ENCODE peak calls at places on chromosome 10, in six cellular contexts. X is IMR-90; B is activated CD4-positive, alpha-beta T cell treated with anti-CD3 and anti-CD28 coated beads, Interleukin-2, amount 50 U/mL, for 48 hours; Z is B cell; M is heart left ventricle; H is activated CD8-positive, alpha-beta memory T cell treated with anti-CD3 and anti-CD28 coated beads for 1 hour. J is an unnamed sample.

GRCh38 chr10:103451091-103451801 is 924 bp downstream of the CALHM2 start:
- DNase-seq in X (no peak), Z (no peak), M (peak), B (peak), H (no peak), J (peak)

GRCh38 chr10:88989824-88990527 is 622 bp upstream of the FAS start:
- DNase-seq in M (no peak), X (peak), Z (peak), B (no peak), H (no peak), J (peak)

GRCh38 chr10:127449491-127449890 is 99.6 kb upstream of the NPS start:
- DNase-seq in M (no peak), H (no peak), B (no peak), Z (no peak), X (no peak), J (no peak)

GRCh38 chr10:48251152-48251524 is 23.4 kb downstream of the FRMPD2 start:
- DNase-seq in B (no peak), H (no peak), M (no peak), Z (no peak), X (no peak), J (peak)

GRCh38 chr10:58280982-58281752 is 12.2 kb downstream of the CISD1 start:
- DNase-seq in H (no peak), B (no peak), X (peak), Z (no peak), M (no peak), J (peak)

GRCh38 chr10:59190332-59190731 is 13.9 kb downstream of the PHYHIPL start:
- DNase-seq in X (no peak), M (no peak), B (no peak), H (no peak), Z (no peak), J (no peak)

GRCh38 chr10:120503695-120504094 is 46.7 kb downstream of the PLPP4 start:
- DNase-seq in B (no peak), Z (no peak), H (no peak), X (no peak), M (no peak), J (peak)

GRCh38 chr10:30027057-30028005 is 32.1 kb downstream of the JCAD start:
- DNase-seq in M (peak), Z (peak), X (no peak), B (peak), H (peak), J (no peak)

GRCh38 chr10:6593140-6593740 is 13.2 kb upstream of the PRKCQ start:
- DNase-seq in M (no peak), B (no peak), X (no peak), H (no peak), Z (no peak), J (no peak)

GRCh38 chr10:132420469-132421376 is 23.7 kb downstream of the PWWP2B start:
- DNase-seq in M (no peak), B (no peak), Z (peak), X (no peak), H (no peak), J (peak)

GRCh38 chr10:82358486-82359097 is 483.6 kb downstream of the NRG3 start:
- DNase-seq in X (peak), Z (no peak), M (peak), B (no peak), H (no peak), J (no peak)

GRCh38 chr10:62880162-62880561 is 64.0 kb upstream of the EGR2 start:
- DNase-seq in B (no peak), H (no peak), Z (no peak), X (no peak), M (no peak), J (no peak)

J was measured in EH.